ENCODE peak calls at places on chromosome 10, in seven cellular contexts. K, J, M, V, Y, C and I are unnamed samples.

GRCh38 chr10:49647985-49648795 is 31.3 kb upstream of the C10orf53 start:
- DNase-seq in V (no peak), K (no peak), C (no peak), J (no peak), Y (no peak), M (no peak), I (no peak)

GRCh38 chr10:79502561-79503309 is 9.6 kb upstream of the EIF5AL1 start:
- DNase-seq in J (no peak), M (peak), C (no peak), K (no peak), Y (no peak), V (no peak), I (no peak)

GRCh38 chr10:84256510-84257342 is 11.9 kb downstream of the RGR start:
- DNase-seq in J (no peak), Y (peak), M (peak), V (no peak), C (peak), K (peak), I (no peak)

GRCh38 chr10:99880071-99880835 is 97.8 kb downstream of the ABCC2 start:
- DNase-seq in C (no peak), K (peak), M (no peak), Y (no peak), J (peak), V (no peak), I (no peak)

GRCh38 chr10:31133628-31134302 is 102.1 kb upstream of the ZNF438 start:
- DNase-seq in M (peak), Y (peak), J (peak), V (peak), C (peak), K (peak), I (peak)

GRCh38 chr10:6148908-6149307 is 53.8 kb upstream of the PFKFB3 start:
- DNase-seq in C (no peak), K (no peak), J (no peak), V (no peak), M (no peak), Y (no peak), I (no peak)

GRCh38 chr10:14365231-14365744 is 34.6 kb upstream of the FRMD4A start:
- DNase-seq in C (no peak), J (no peak), M (no peak), K (no peak), Y (no peak), V (no peak), I (no peak)

GRCh38 chr10:24251547-24251946 is 42.6 kb downstream of the KIAA1217 start:
- DNase-seq in J (no peak), C (no peak), V (no peak), K (no peak), M (no peak), Y (no peak), I (no peak)

GRCh38 chr10:30366351-30366750 is 17.3 kb upstream of the MTPAP start:
- DNase-seq in Y (no peak), K (no peak), J (no peak), V (no peak), M (no peak), C (no peak), I (no peak)

GRCh38 chr10:33802566-33802965 is 468.1 kb upstream of the NRP1 start:
- DNase-seq in K (no peak), Y (no peak), M (no peak), C (no peak), V (no peak), J (no peak), I (no peak)

GRCh38 chr10:62858364-62858763 is 42.2 kb upstream of the EGR2 start:
- DNase-seq in V (peak), J (no peak), M (no peak), Y (no peak), C (no peak), K (peak), I (no peak)